ENCODE peak calls at places on chromosomes 16 and 17, in six cellular contexts. I, B, T, X, Q and J are unnamed samples.
A peak's percentile ranks its signal among the peaks of the same experiment; 100 is the strongest.

GRCh38 chr17:33285413-33285812 is 7.7 kb downstream of the ASIC2 start:
- DNase-seq in Q (no peak), B (no peak), I (no peak), X (no peak), T (no peak), J (no peak)

GRCh38 chr17:82323514-82324234 is 6.3 kb upstream of the CD7 start:
- DNase-seq in Q (no peak), X (no peak), B (no peak), I (no peak), T (no peak), J (no peak)

GRCh38 chr17:48071654-48072053 is 23.5 kb downstream of the NFE2L1 start:
- DNase-seq in Q (no peak), B (no peak), X (peak; percentile 10), T (no peak), I (no peak), J (no peak)

GRCh38 chr16:3999479-3999868 is 116.8 kb downstream of the ADCY9 start:
- DNase-seq in Q (peak; percentile 85), I (no peak), T (no peak), B (no peak), X (peak; percentile 82), J (no peak)

GRCh38 chr17:67033613-67034012 is 10.7 kb upstream of the CACNG1 start:
- DNase-seq in T (no peak), B (no peak), I (no peak), Q (no peak), X (no peak), J (no peak)

GRCh38 chr16:87435399-87436224 is 43.5 kb downstream of the MAP1LC3B start:
- DNase-seq in Q (no peak), B (no peak), X (no peak), T (no peak), I (no peak), J (no peak)

GRCh38 chr16:11405331-11406176 is 60.3 kb downstream of the RMI2 start:
- DNase-seq in X (no peak), Q (peak; percentile 40), B (peak; percentile 33), I (no peak), T (peak; percentile 23), J (no peak)

GRCh38 chr16:3837851-3838564 is 42.5 kb downstream of the CREBBP start:
- DNase-seq in I (no peak), Q (no peak), B (no peak), T (no peak), X (no peak), J (no peak)

GRCh38 chr17:65332779-65333178 is 195.6 kb downstream of the RGS9 start:
- DNase-seq in I (no peak), T (no peak), Q (no peak), X (no peak), B (no peak), J (no peak)

GRCh38 chr17:27616414-27616813 is 14.6 kb upstream of the LGALS9 start:
- DNase-seq in I (no peak), X (no peak), T (no peak), Q (no peak), B (no peak), J (no peak)

GRCh38 chr17:42853597-42853967 is 2.6 kb downstream of the AOC3 start:
- DNase-seq in Q (no peak), I (no peak), B (peak; percentile 28), T (no peak), X (peak; percentile 52), J (no peak)

GRCh38 chr16:87074635-87075318 is 242.4 kb downstream of the C16orf95 start:
- DNase-seq in Q (no peak), I (no peak), B (peak; percentile 23), T (no peak), X (peak; percentile 24), J (no peak)

GRCh38 chr17:69609495-69610315 is 195.2 kb downstream of the MAP2K6 start:
- DNase-seq in X (no peak), I (no peak), B (no peak), Q (peak; percentile 28), T (no peak), J (no peak)

GRCh38 chr17:41186872-41187271 is 2.2 kb upstream of the KRTAP4-1 start:
- DNase-seq in X (no peak), B (no peak), T (no peak), I (no peak), Q (no peak), J (no peak)

GRCh38 chr16:76194621-76195015 is 82.6 kb upstream of the CNTNAP4 start:
- DNase-seq in Q (no peak), I (no peak), X (no peak), B (no peak), T (no peak), J (no peak)

GRCh38 chr16:72530434-72530833 is 358.5 kb upstream of the PMFBP1 start:
- DNase-seq in X (no peak), I (no peak), Q (no peak), T (no peak), B (no peak), J (no peak)

GRCh38 chr17:64252831-64253230 is 10.2 kb downstream of the TEX2 start:
- DNase-seq in T (no peak), Q (no peak), X (no peak), I (no peak), B (no peak), J (no peak)

GRCh38 chr17:64253470-64253869 is 9.6 kb downstream of the TEX2 start:
- DNase-seq in I (no peak), T (no peak), Q (no peak), X (no peak), B (no peak), J (no peak)

GRCh38 chr17:64256913-64257807 is 5.9 kb downstream of the TEX2 start:
- DNase-seq in Q (no peak), X (no peak), B (no peak), I (no peak), T (no peak), J (no peak)

GRCh38 chr17:64254755-64255154 is 8.3 kb downstream of the TEX2 start:
- DNase-seq in Q (no peak), X (no peak), B (no peak), I (no peak), T (no peak), J (peak; percentile 58)

GRCh38 chr17:64255764-64256163 is 7.3 kb downstream of the TEX2 start:
- DNase-seq in T (no peak), B (no peak), Q (no peak), X (no peak), I (no peak), J (no peak)
- H3K4me1 ChIP-seq in T (peaks cover 22% of the 10 kb centered on the region), B (peaks cover 7% of the 10 kb centered on the region), Q (no peaks in the 10 kb centered on the region), X (peaks cover 14% of the 10 kb centered on the region), I (no peaks in the 10 kb centered on the region), J (peaks cover 70% of the 10 kb centered on the region)

DNA sequence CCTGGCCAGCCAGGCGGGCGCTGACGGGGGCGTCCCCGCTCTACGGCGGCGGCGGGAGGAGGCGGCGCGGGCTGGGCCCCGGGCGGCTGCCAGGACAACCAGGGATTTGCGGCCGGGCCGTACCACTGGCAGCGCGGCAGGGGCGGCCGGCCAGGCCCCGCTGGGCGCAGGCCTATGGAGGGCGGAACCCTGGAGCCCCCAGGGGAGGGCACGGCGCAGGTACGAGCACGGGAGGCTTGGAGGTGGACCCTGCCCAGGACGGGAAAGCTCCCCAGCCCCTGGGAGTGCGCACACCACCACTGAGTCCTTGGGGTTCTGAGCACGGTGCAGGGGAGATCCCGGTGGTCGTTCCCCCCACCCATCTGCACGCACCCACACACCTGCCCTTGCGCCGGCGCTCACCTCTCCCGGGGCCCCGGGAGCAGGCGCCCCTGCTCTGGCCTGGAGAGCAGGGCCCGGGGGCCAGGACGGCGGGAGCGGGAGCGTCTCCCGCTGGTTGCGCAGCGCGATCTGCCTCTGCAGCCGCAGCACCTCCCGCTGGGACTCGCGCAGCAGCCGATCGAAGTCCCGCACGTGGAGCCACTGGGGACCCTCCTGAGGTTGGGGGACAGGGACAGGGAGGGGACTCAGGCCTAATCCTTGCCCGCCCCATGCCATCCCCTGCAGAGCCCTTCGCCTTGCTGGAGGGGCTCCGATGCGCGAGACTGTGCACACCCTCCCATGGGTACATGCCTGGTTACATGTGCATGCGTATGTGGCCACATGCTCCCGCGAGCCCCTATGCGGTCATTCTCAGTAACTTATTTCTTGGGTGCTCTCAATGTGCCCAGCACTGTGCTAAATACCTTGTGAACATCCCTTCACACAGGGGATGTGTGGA is 3.9 kb downstream of the TSPOAP1 start:
- DNase-seq in I (peak; percentile 35), X (no peak), B (peak; percentile 58), Q (no peak), T (no peak), J (no peak)
- TF ChIP-seq POLR2A in I (no peak), X (no peak), B (no peak), Q (no peak), T (no peak), J (no peak)

DNA sequence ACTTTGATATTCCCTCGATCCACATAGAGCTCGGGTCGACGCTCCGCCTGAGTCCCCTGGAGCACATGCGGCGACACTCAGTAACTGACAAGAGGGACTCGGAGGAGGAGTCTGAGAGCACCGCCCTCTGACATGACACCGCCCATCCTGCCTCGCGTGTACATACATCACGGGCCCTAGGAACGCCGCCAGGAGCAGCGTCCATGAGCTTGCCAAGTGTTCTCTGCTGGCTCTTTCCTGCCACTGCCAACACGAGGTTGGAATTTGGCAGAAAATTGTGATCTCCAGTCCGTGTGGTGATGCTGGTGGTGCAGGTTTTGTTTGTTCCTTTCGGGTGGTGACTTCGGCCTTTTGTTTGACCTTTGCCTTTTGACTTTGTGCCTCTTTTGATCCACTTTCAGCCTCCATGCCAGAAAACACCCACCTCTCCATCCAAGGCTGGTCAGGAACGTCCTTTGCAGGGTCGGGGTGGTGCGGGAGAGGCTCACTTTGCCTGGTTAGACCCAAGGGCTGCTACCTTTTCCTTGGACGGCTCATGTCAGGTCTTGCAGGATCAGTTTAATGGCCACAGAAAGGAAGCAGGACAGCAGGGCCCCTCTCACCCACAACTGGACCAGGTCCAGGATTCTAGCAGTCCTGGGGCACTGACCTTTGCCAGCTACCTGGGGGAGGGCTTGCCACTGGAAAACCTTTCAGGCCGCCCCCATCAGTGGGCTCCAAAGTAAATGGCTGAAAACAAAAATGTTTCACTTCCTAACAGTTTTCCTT is 27.6 kb downstream of the ELAC2 start:
- DNase-seq in B (no peak), X (no peak), Q (no peak), I (no peak), T (no peak), J (peak; percentile 59)
- H3K4me1 ChIP-seq in B (no peaks in the 10 kb centered on the region), X (no peaks in the 10 kb centered on the region), Q (peaks cover under 1% of the 10 kb centered on the region), I (no peaks in the 10 kb centered on the region), T (peaks cover 8% of the 10 kb centered on the region), J (peaks cover 10% of the 10 kb centered on the region)

DNA sequence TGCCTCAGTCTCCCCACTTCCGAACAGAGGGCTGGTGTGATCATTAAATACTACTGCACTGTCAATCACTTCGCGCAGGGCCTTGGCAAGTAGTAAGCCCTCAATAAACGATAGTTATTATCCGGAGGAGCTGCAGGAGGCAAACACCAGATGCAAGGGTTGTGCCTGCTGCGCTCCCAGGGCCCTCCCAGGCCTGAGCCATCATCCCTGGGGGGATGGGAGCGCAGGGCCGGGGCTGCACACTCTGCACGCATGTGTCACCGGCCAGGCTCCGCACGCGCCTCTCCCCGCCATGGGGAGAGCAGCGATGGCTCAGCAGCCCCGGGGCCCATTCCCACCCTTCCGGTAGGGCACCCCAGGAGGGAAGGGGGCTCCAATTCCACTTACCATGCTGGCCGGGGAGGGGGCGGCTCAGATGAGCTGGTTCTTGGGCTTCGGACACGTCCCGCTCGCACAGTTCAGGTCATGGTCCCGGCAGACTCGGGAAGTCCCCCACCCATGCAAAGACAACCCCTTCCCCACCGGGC is 723 bp downstream of the XPO6 start:
- DNase-seq in Q (peak; percentile 74), I (peak; percentile 27), X (peak; percentile 81), T (peak; percentile 31), B (peak; percentile 77), J (peak; percentile 73)
- TF ChIP-seq POLR2A in Q (no peak), I (peak; percentile 13), X (no peak), T (no peak), B (peak; percentile 44), J (no peak)

GRCh38 chr17:81063488-81064093 is 28.6 kb downstream of the BAIAP2 start:
- DNase-seq in I (no peak), B (no peak), T (no peak), Q (no peak), X (no peak), J (no peak)
- H3K4me1 ChIP-seq in I (peaks cover 70% of the 10 kb centered on the region), B (peaks cover 7% of the 10 kb centered on the region), T (peaks cover 66% of the 10 kb centered on the region), Q (peaks cover 3% of the 10 kb centered on the region), X (peaks cover 71% of the 10 kb centered on the region), J (peaks cover 7% of the 10 kb centered on the region)